ENCODE peak calls at places on chromosomes 4 and X, in five cellular contexts. E, L, G, M and A are unnamed samples.

GRCh38 chr4:168451744-168452394 is 28.4 kb downstream of the DDX60L start:
- DNase-seq in E (peak; percentile 90), L (no peak), G (no peak), M (peak; percentile 71), A (peak; percentile 89)

GRCh38 chr4:22986881-22987280 is 294.1 kb downstream of the GBA3 start:
- DNase-seq in E (no peak), L (no peak), G (no peak), M (no peak), A (no peak)

GRCh38 chr4:182576609-182577289 is 333.5 kb downstream of the TENM3 start:
- DNase-seq in E (no peak), L (no peak), G (no peak), M (peak; percentile 65), A (peak; percentile 54)

GRCh38 chr4:183941964-183942363 is 36.9 kb downstream of the STOX2 start:
- DNase-seq in E (no peak), L (no peak), G (no peak), M (no peak), A (no peak)

GRCh38 chr4:5734841-5735240 is 23.8 kb downstream of the EVC start:
- DNase-seq in E (no peak), L (no peak), G (no peak), M (no peak), A (no peak)

GRCh38 chr4:174522183-174523002 is at the start of gene HPGD:
- DNase-seq in E (peak; percentile 47), L (peak; percentile 68), G (peak; percentile 61), M (no peak), A (peak; percentile 79)

GRCh38 chr4:89847571-89848325 is 10.8 kb upstream of the SNCA start:
- DNase-seq in E (no peak), L (no peak), G (no peak), M (no peak), A (no peak)

GRCh38 chrX:41946973-41947612 is 23.7 kb upstream of the CASK start:
- DNase-seq in E (no peak), L (no peak), G (no peak), M (no peak), A (peak; percentile 44)

GRCh38 chr4:8225290-8225625 is 26.2 kb downstream of the SH3TC1 start:
- DNase-seq in E (no peak), L (no peak), G (no peak), M (no peak), A (no peak)

GRCh38 chr4:168831919-168832745 is 177.9 kb downstream of the CBR4 start:
- DNase-seq in E (peak; percentile 87), L (peak; percentile 83), G (peak; percentile 77), M (peak; percentile 78), A (peak; percentile 96)

GRCh38 chr4:81466841-81467671 is 4.7 kb downstream of the RASGEF1B start:
- DNase-seq in E (peak; percentile 70), L (peak; percentile 47), G (peak; percentile 82), M (peak; percentile 66), A (peak; percentile 91)

GRCh38 chr4:123922847-123923246 is 526.3 kb downstream of the SPRY1 start:
- DNase-seq in E (no peak), L (no peak), G (no peak), M (peak; percentile 2), A (peak; percentile 13)

GRCh38 chrX:13658602-13659001 is 5.7 kb downstream of the TCEANC start:
- DNase-seq in E (peak; percentile 56), L (no peak), G (peak; percentile 8), M (peak; percentile 73), A (peak; percentile 39)

GRCh38 chr4:111066887-111067286 is 444.0 kb upstream of the PITX2 start:
- DNase-seq in E (peak; percentile 43), L (no peak), G (no peak), M (peak; percentile 39), A (peak; percentile 10)

GRCh38 chr4:45701616-45702015 is 422.2 kb downstream of the GABRG1 start:
- DNase-seq in E (no peak), L (no peak), G (no peak), M (no peak), A (no peak)

GRCh38 chr4:176538217-176538925 is 218.6 kb downstream of the SPCS3 start:
- DNase-seq in E (peak; percentile 90), L (no peak), G (no peak), M (peak; percentile 96), A (no peak)

GRCh38 chrX:13791559-13791958 is 25.3 kb downstream of the GPM6B start:
- DNase-seq in E (no peak), L (no peak), G (no peak), M (no peak), A (no peak)

GRCh38 chrX:11319689-11320302 is 26.6 kb downstream of the AMELX start:
- DNase-seq in E (peak; percentile 68), L (no peak), G (no peak), M (peak; percentile 13), A (no peak)

GRCh38 chr4:184529283-184529682 is 54.9 kb upstream of the IRF2 start:
- DNase-seq in E (no peak), L (no peak), G (no peak), M (no peak), A (peak; percentile 84)

GRCh38 chr4:129738175-129738574 is 642.2 kb downstream of the C4orf33 start:
- DNase-seq in E (no peak), L (no peak), G (no peak), M (no peak), A (no peak)

GRCh38 chr4:76611164-76611563 is 176.1 kb downstream of the SHROOM3 start:
- DNase-seq in E (no peak), L (no peak), G (no peak), M (peak; percentile 67), A (peak; percentile 61)

GRCh38 chr4:2101346-2102044 is 42.4 kb downstream of the NAT8L start:
- DNase-seq in E (no peak), L (no peak), G (no peak), M (peak; percentile 48), A (no peak)

GRCh38 chrX:111348363-111348927 is 63.5 kb downstream of the DCX start:
- DNase-seq in E (no peak), L (no peak), G (no peak), M (no peak), A (no peak)

GRCh38 chr4:128107766-128108165 is 46.7 kb downstream of the LARP1B start:
- DNase-seq in E (peak; percentile 29), L (no peak), G (no peak), M (peak; percentile 83), A (no peak)

GRCh38 chr4:8688041-8688907 is 95.7 kb downstream of the CPZ start:
- DNase-seq in E (no peak), L (peak; percentile 79), G (peak; percentile 59), M (peak; percentile 2), A (peak; percentile 65)

GRCh38 chrX:40149286-40150175 is 51.8 kb upstream of the BCOR start:
- DNase-seq in E (no peak), L (peak; percentile 49), G (no peak), M (no peak), A (no peak)
- H3K18ac ChIP-seq in E (peak overlapping the region; percentile 9), L (no peak overlapping the region), G (no peak overlapping the region), M (no peak overlapping the region), A (no peak overlapping the region)

GRCh38 chr4:98930311-98930865 is 1.5 kb upstream of the EIF4E start:
- DNase-seq in E (peak; percentile 61), L (no peak), G (no peak), M (no peak), A (no peak)

GRCh38 chr4:98928131-98928504 is 815 bp downstream of the EIF4E start:
- DNase-seq in E (peak; percentile 91), L (peak; percentile 86), G (peak; percentile 73), M (peak; percentile 78), A (peak; percentile 94)

GRCh38 chr4:98932539-98932938 is 3.6 kb upstream of the EIF4E start:
- DNase-seq in E (peak; percentile 55), L (no peak), G (no peak), M (peak; percentile 69), A (no peak)

GRCh38 chr4:98928505-98929340 is at the start of gene EIF4E:
- DNase-seq in E (peak; percentile 99), L (peak; percentile 98), G (peak; percentile 93), M (peak; percentile 99), A (peak; percentile 100)

DNA sequence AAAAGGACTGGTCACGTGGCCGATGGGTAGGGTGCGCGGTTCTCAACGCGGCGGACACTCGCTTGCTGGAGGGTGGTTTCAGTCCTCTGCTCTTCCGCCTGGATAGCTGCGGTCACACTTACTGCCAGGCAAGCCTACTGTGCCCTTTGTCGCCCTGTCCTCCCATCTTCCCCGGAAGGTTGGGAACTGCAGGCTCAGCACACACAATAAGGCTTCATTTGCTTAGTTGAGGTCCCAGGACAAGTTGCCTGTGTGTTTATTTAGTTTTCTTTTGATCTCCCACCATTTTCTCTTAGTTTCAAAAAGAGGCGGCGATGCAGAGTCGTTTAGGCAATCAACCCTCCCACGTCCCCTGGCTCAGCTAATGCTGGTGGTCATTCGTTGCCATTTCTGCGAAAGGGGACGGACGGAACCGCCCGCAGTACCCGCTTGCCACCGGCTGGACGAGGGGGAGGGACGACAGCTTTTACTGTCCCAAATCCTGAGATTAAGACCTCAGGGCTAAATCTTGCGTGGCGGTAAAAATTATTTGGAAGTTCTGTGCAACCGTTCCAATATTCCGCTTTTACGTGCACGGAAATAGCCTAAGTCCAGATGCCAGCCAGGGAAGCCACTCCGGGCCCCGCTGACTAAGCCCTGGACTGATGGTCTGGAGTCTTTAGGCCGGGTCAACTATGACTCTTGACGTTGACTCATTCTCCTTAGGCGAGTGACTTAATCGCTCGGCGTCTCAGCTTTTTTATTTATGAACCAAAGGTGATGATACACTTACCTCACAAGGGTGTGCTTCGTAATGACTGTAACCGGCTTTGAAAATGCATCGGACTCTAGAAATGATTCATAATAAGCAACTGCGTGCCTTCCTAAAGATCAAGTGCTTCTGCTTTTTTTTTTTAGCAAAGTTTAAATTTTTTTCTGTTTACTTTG is 671 bp upstream of the EIF4E start:
- DNase-seq in E (peak; percentile 98), L (no peak), G (no peak), M (peak; percentile 98), A (no peak)
- H2BK120ac ChIP-seq in E (no peak overlapping the region), L (no peak overlapping the region), G (no peak overlapping the region), M (peak overlapping the region; percentile 84), A (peak overlapping the region; percentile 68)

DNA sequence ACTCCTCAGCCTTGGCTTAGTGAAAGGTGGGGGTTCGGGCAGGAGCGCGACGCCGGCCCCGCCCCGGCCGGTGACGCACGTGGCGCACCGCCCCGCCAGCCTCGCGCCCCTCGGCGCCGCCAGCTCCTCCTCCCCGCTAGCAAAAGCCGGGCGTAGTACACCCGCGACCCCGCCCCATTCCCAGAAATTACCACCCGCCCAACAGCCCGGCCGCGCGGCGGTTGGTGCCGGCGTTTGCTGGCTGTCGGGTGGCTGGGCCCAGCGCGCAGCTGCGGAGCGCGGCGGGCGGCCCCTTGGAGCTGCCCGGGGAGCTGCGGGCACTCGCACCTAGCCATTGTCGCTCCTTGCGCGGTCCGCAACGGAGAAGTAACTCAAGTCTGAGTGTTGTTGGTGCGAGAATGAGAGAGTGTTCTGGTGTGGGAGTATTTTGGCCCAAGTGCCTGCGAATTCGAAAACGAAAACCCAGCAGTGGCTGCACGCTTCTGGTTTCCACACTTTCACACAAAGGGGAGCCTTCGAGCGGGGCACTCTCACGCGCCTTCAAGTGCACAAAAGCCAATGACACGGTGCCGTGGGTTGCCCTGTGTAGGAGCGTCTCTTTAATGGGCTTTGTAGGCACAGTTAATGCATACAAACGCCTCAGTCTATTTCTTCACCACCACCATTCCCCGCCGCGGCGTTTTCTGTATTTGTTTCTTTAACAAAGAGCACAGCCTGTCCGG is 1.0 kb upstream of the ELF2 start:
- DNase-seq in E (peak; percentile 96), L (peak; percentile 96), G (peak; percentile 93), M (peak; percentile 91), A (peak; percentile 97)
- H3K18ac ChIP-seq in E (peak overlapping the region; percentile 86), L (peak overlapping the region; percentile 99), G (peak overlapping the region; percentile 89), M (peak overlapping the region; percentile 36), A (peak overlapping the region; percentile 78)

DNA sequence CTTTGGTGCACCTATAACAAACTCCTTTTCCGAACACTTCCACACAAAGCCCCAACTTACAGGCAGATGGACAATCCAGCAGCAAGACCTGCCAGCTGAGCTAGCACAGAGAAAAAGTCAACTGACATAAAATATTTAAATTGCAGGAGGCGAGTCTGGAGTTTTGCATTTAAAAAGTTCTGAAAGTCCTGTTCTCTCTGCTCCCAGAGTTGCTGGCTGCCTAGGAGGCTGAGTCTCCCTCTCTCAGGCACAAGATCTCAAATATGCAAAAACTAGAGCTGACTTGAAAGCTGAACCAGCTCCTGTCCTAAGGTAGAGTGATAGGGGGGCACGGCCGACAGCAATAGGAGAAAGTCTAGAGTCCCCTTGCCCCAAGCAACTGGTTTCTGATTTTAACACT is 1.1 kb downstream of the LDB2 start:
- DNase-seq in E (peak; percentile 43), L (no peak), G (no peak), M (peak; percentile 30), A (peak; percentile 58)
- H2BK120ac ChIP-seq in E (no peak overlapping the region), L (no peak overlapping the region), G (no peak overlapping the region), M (peak overlapping the region; percentile 72), A (peak overlapping the region; percentile 96)